ENCODE peak calls at places on chromosomes 13 and 19, in eight cellular contexts. One of them, this sample, is unnamed.

GRCh38 chr19:55266840-55267239 is 8.0 kb upstream of the PPP6R1 start:
- DNase-seq in AG09319: no peak
- DNase-seq in neural progenitor cell: no peak
- DNase-seq in B cell: no peak
- DNase-seq in GM12864: no peak
- DNase-seq in A549: no peak
- DNase-seq in endothelial cell of umbilical vein: no peak
- DNase-seq in AG04449: no peak
- DNase-seq in this sample: no peak

GRCh38 chr13:48260970-48261369 is 28.0 kb downstream of the ITM2B start:
- DNase-seq in AG09319: no peak
- DNase-seq in B cell: no peak
- DNase-seq in GM12864: no peak
- DNase-seq in neural progenitor cell: no peak
- DNase-seq in AG04449: no peak
- DNase-seq in A549: no peak
- DNase-seq in endothelial cell of umbilical vein: no peak
- DNase-seq in this sample: no peak

GRCh38 chr13:43124495-43124894 is 101.1 kb downstream of the DNAJC15 start:
- DNase-seq in A549: no peak
- DNase-seq in AG04449: no peak
- DNase-seq in AG09319: no peak
- DNase-seq in B cell: no peak
- DNase-seq in endothelial cell of umbilical vein: no peak
- DNase-seq in GM12864: no peak
- DNase-seq in neural progenitor cell: no peak
- DNase-seq in this sample: no peak

GRCh38 chr13:49546559-49546958 is 38.8 kb downstream of the RCBTB1 start:
- DNase-seq in endothelial cell of umbilical vein: no peak
- DNase-seq in neural progenitor cell: no peak
- DNase-seq in AG04449: no peak
- DNase-seq in GM12864: no peak
- DNase-seq in B cell: no peak
- DNase-seq in AG09319: no peak
- DNase-seq in A549: no peak
- DNase-seq in this sample: no peak

GRCh38 chr19:19820774-19821315 is 705 bp downstream of the ZNF506 start:
- DNase-seq in endothelial cell of umbilical vein: no peak
- DNase-seq in neural progenitor cell: no peak
- DNase-seq in GM12864: peak; percentile 27
- DNase-seq in AG09319: no peak
- DNase-seq in AG04449: no peak
- DNase-seq in B cell: no peak
- DNase-seq in A549: no peak
- DNase-seq in this sample: no peak

GRCh38 chr13:48561461-48562224 is 28.8 kb upstream of the RCBTB2 start:
- DNase-seq in AG04449: no peak
- DNase-seq in endothelial cell of umbilical vein: no peak
- DNase-seq in A549: no peak
- DNase-seq in neural progenitor cell: no peak
- DNase-seq in AG09319: no peak
- DNase-seq in GM12864: peak; percentile 62
- DNase-seq in B cell: no peak
- DNase-seq in this sample: no peak

GRCh38 chr13:25192489-25192888 is 20.4 kb upstream of the AMER2 start:
- DNase-seq in endothelial cell of umbilical vein: no peak
- DNase-seq in neural progenitor cell: no peak
- DNase-seq in GM12864: no peak
- DNase-seq in B cell: no peak
- DNase-seq in A549: no peak
- DNase-seq in AG09319: no peak
- DNase-seq in AG04449: no peak
- DNase-seq in this sample: no peak

GRCh38 chr13:37194428-37194861 is 89.0 kb upstream of the CSNK1A1L start:
- DNase-seq in endothelial cell of umbilical vein: peak; percentile 71
- DNase-seq in B cell: no peak
- DNase-seq in A549: no peak
- DNase-seq in GM12864: no peak
- DNase-seq in AG09319: no peak
- DNase-seq in neural progenitor cell: no peak
- DNase-seq in AG04449: peak; percentile 68
- DNase-seq in this sample: peak; percentile 55

GRCh38 chr19:329876-330275 is 14.7 kb downstream of the MIER2 start:
- DNase-seq in AG09319: no peak
- DNase-seq in endothelial cell of umbilical vein: no peak
- DNase-seq in neural progenitor cell: no peak
- DNase-seq in B cell: no peak
- DNase-seq in GM12864: no peak
- DNase-seq in A549: no peak
- DNase-seq in AG04449: no peak
- DNase-seq in this sample: no peak

GRCh38 chr13:107216046-107216715 is 648.2 kb upstream of the ARGLU1 start:
- DNase-seq in B cell: no peak
- DNase-seq in A549: no peak
- DNase-seq in endothelial cell of umbilical vein: no peak
- DNase-seq in AG04449: no peak
- DNase-seq in AG09319: no peak
- DNase-seq in neural progenitor cell: peak; percentile 17
- DNase-seq in GM12864: no peak
- DNase-seq in this sample: no peak

GRCh38 chr13:93368705-93369104 is 142.1 kb downstream of the GPC6 start:
- DNase-seq in A549: no peak
- DNase-seq in B cell: no peak
- DNase-seq in neural progenitor cell: no peak
- DNase-seq in GM12864: no peak
- DNase-seq in endothelial cell of umbilical vein: no peak
- DNase-seq in AG09319: no peak
- DNase-seq in AG04449: no peak
- DNase-seq in this sample: no peak

GRCh38 chr19:36257512-36257876 is 42.6 kb downstream of the ZNF146 start:
- DNase-seq in GM12864: no peak
- DNase-seq in AG09319: no peak
- DNase-seq in A549: no peak
- DNase-seq in B cell: no peak
- DNase-seq in AG04449: no peak
- DNase-seq in neural progenitor cell: no peak
- DNase-seq in endothelial cell of umbilical vein: peak; percentile 24
- DNase-seq in this sample: no peak

GRCh38 chr19:47406711-47407416 is 12.5 kb downstream of the MEIS3 start:
- DNase-seq in GM12864: no peak
- DNase-seq in AG04449: no peak
- DNase-seq in endothelial cell of umbilical vein: no peak
- DNase-seq in B cell: no peak
- DNase-seq in A549: no peak
- DNase-seq in neural progenitor cell: peak; percentile 90
- DNase-seq in AG09319: no peak
- DNase-seq in this sample: no peak

GRCh38 chr19:33906578-33907335 is 110.1 kb downstream of the KCTD15 start:
- DNase-seq in AG04449: no peak
- DNase-seq in A549: no peak
- DNase-seq in AG09319: no peak
- DNase-seq in GM12864: no peak
- DNase-seq in endothelial cell of umbilical vein: peak; percentile 23
- DNase-seq in neural progenitor cell: peak; percentile 58
- DNase-seq in B cell: no peak
- DNase-seq in this sample: no peak

GRCh38 chr19:56263319-56263718 is 9.2 kb upstream of the EDDM13 start:
- DNase-seq in neural progenitor cell: no peak
- DNase-seq in A549: no peak
- DNase-seq in B cell: no peak
- DNase-seq in AG04449: no peak
- DNase-seq in endothelial cell of umbilical vein: no peak
- DNase-seq in GM12864: no peak
- DNase-seq in AG09319: no peak
- DNase-seq in this sample: no peak

GRCh38 chr13:25300861-25301346 is 521 bp upstream of the NUP58 start:
- DNase-seq in AG09319: no peak
- DNase-seq in B cell: no peak
- DNase-seq in A549: no peak
- DNase-seq in neural progenitor cell: peak; percentile 5
- DNase-seq in GM12864: no peak
- DNase-seq in AG04449: no peak
- DNase-seq in endothelial cell of umbilical vein: no peak
- DNase-seq in this sample: no peak

DNA sequence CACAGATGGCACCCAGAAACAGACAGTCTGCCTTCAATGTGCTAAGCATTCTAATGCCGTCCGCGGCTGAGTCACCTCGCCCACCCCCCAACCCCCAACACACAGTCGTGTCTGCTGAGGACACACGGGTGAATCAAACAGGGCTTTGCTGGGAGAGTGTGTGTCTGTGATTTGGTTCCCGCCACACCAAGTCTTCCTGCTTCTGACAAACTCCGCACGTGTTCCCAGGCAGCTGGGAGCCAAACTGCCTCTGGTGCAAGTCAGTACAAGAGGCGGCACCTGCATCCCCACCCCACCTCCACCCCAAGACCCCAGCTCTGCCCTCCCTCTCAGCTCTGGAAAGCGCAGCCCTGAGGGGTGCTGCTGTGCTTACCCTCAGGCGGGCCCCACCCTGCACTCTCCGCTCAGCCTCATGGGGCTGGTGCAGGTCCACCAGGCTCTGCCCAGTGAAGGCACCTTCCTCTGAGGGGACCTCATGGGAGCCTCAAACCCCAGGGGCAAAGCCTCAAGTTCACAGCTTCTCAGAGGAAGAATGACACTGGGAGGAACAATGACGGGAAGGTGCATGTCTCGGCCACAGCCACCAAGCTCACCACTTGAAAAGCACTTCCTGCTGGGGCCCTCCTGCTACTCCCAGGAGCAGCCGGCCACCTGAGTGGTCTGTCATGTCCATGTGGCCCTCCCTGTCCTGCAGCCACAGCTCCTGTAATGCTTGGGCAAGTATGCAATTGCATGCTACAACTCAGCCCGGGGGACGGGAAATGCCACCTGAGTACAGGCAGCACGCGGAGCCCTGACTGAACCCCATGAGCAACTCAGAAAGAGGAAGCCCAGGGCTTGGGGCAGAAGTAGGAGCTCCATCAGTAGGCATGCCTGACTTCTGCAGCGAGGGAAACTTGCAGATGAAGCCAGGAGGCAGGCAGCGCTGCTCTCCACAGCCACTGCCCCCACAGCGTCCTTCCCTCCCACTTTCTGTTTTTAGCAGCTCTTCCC is 15.1 kb upstream of the SLC35E1 start:
- DNase-seq in A549: no peak
- DNase-seq in AG04449: peak; percentile 38
- DNase-seq in AG09319: no peak
- DNase-seq in endothelial cell of umbilical vein: no peak
- DNase-seq in neural progenitor cell: no peak
- DNase-seq in B cell: peak; percentile 88
- DNase-seq in GM12864: no peak
- DNase-seq in this sample: peak; percentile 25
- TF ChIP-seq CTCF in A549: no peak
- TF ChIP-seq CTCF in AG04449: no peak
- TF ChIP-seq CTCF in AG09319: no peak
- TF ChIP-seq CTCF in endothelial cell of umbilical vein: no peak
- TF ChIP-seq CTCF in neural progenitor cell: no peak
- TF ChIP-seq CTCF in B cell: no peak
- TF ChIP-seq CTCF in GM12864: no peak
- TF ChIP-seq CTCF in this sample: no peak

DNA sequence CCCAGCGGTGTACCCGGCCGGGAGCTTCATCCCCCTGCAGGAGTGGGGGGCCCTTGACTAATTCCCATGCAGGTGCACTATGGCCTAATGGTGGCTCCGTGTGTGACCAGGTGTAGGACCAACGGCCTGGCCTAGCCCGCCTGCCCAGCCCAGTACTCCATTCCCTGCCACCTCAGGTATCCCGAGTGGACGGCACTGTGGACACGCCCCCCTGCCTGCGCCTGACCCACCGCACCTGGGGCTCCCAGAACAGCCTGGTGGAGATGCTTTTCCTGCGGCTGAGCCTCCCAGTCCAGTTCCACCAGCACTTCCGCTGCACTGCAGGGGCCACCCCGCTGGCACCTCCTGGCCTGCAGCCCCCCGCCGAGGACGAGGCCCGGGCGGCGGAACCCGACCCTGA is 39.7 kb downstream of the RYR1 start:
- DNase-seq in endothelial cell of umbilical vein: no peak
- DNase-seq in neural progenitor cell: no peak
- DNase-seq in AG04449: no peak
- DNase-seq in GM12864: no peak
- DNase-seq in A549: no peak
- DNase-seq in B cell: no peak
- DNase-seq in AG09319: no peak
- DNase-seq in this sample: no peak
- TF ChIP-seq CTCF in endothelial cell of umbilical vein: no peak
- TF ChIP-seq CTCF in neural progenitor cell: no peak
- TF ChIP-seq CTCF in AG04449: no peak
- TF ChIP-seq CTCF in GM12864: no peak
- TF ChIP-seq CTCF in A549: no peak
- TF ChIP-seq CTCF in B cell: no peak
- TF ChIP-seq CTCF in AG09319: no peak
- TF ChIP-seq CTCF in this sample: no peak

GRCh38 chr13:63614874-63615612 is 2199.4 kb upstream of the PCDH20 start:
- DNase-seq in A549: no peak
- DNase-seq in AG04449: no peak
- DNase-seq in B cell: no peak
- DNase-seq in GM12864: no peak
- DNase-seq in AG09319: no peak
- DNase-seq in neural progenitor cell: no peak
- DNase-seq in endothelial cell of umbilical vein: no peak
- DNase-seq in this sample: no peak
- TF ChIP-seq CTCF in A549: no peak
- TF ChIP-seq CTCF in AG04449: no peak
- TF ChIP-seq CTCF in B cell: no peak
- TF ChIP-seq CTCF in GM12864: no peak
- TF ChIP-seq CTCF in AG09319: no peak
- TF ChIP-seq CTCF in neural progenitor cell: no peak
- TF ChIP-seq CTCF in endothelial cell of umbilical vein: no peak
- TF ChIP-seq CTCF in this sample: no peak

GRCh38 chr19:49011194-49011593 is 5.7 kb downstream of the LHB start:
- DNase-seq in A549: no peak
- DNase-seq in AG09319: no peak
- DNase-seq in neural progenitor cell: no peak
- DNase-seq in AG04449: no peak
- DNase-seq in endothelial cell of umbilical vein: no peak
- DNase-seq in GM12864: no peak
- DNase-seq in B cell: no peak
- DNase-seq in this sample: no peak

GRCh38 chr19:49017041-49017665 is at the start of gene LHB:
- DNase-seq in neural progenitor cell: no peak
- DNase-seq in A549: no peak
- DNase-seq in GM12864: no peak
- DNase-seq in B cell: no peak
- DNase-seq in AG04449: no peak
- DNase-seq in AG09319: no peak
- DNase-seq in endothelial cell of umbilical vein: no peak
- DNase-seq in this sample: no peak

GRCh38 chr19:49014870-49015255 is 2.0 kb downstream of the LHB start:
- DNase-seq in GM12864: no peak
- DNase-seq in B cell: no peak
- DNase-seq in endothelial cell of umbilical vein: no peak
- DNase-seq in AG04449: no peak
- DNase-seq in A549: no peak
- DNase-seq in AG09319: no peak
- DNase-seq in neural progenitor cell: no peak
- DNase-seq in this sample: no peak

GRCh38 chr19:49016067-49016839 is 638 bp downstream of the LHB start:
- DNase-seq in AG04449: no peak
- DNase-seq in GM12864: no peak
- DNase-seq in AG09319: no peak
- DNase-seq in endothelial cell of umbilical vein: no peak
- DNase-seq in B cell: no peak
- DNase-seq in A549: no peak
- DNase-seq in neural progenitor cell: no peak
- DNase-seq in this sample: no peak

GRCh38 chr19:49014123-49014869 is 2.6 kb downstream of the LHB start:
- DNase-seq in A549: no peak
- DNase-seq in AG04449: no peak
- DNase-seq in neural progenitor cell: no peak
- DNase-seq in AG09319: no peak
- DNase-seq in endothelial cell of umbilical vein: no peak
- DNase-seq in GM12864: no peak
- DNase-seq in B cell: no peak
- DNase-seq in this sample: no peak
- TF ChIP-seq CTCF in A549: no peak
- TF ChIP-seq CTCF in AG04449: no peak
- TF ChIP-seq CTCF in neural progenitor cell: no peak
- TF ChIP-seq CTCF in AG09319: no peak
- TF ChIP-seq CTCF in endothelial cell of umbilical vein: no peak
- TF ChIP-seq CTCF in GM12864: no peak
- TF ChIP-seq CTCF in B cell: no peak
- TF ChIP-seq CTCF in this sample: no peak

This sample was measured in HFFc6.